ENCODE peak calls at places on chromosomes 11 and 22, in eight cellular contexts. S, N, R, D, H, Z, B and G are unnamed samples.

GRCh38 chr22:36808611-36809344 is 8.1 kb downstream of the PVALB start:
- DNase-seq in Z (no peak), N (no peak), B (no peak), S (peak), D (no peak), R (no peak), H (no peak), G (no peak)

GRCh38 chr11:75553182-75553581 is 8.9 kb upstream of the SERPINH1 start:
- DNase-seq in D (no peak), Z (no peak), H (no peak), B (no peak), S (no peak), R (no peak), N (no peak), G (no peak)

GRCh38 chr11:95886462-95886861 is 37.4 kb downstream of the MTMR2 start:
- DNase-seq in B (no peak), H (no peak), Z (no peak), D (no peak), N (no peak), R (no peak), S (no peak), G (no peak)

GRCh38 chr11:121418625-121419114 is 33.4 kb upstream of the SORL1 start:
- DNase-seq in S (peak), R (peak), D (peak), H (no peak), N (peak), Z (no peak), B (peak), G (no peak)

GRCh38 chr11:121426476-121427454 is 25.3 kb upstream of the SORL1 start:
- DNase-seq in R (no peak), D (peak), B (peak), H (no peak), Z (peak), S (no peak), N (peak), G (no peak)

GRCh38 chr11:101817536-101817935 is 97.3 kb upstream of the CEP126 start:
- DNase-seq in S (no peak), N (no peak), B (no peak), D (no peak), Z (no peak), R (no peak), H (no peak), G (no peak)

GRCh38 chr11:45079567-45079942 is 66.9 kb upstream of the PRDM11 start:
- DNase-seq in H (no peak), B (no peak), R (no peak), Z (no peak), S (no peak), D (no peak), N (no peak), G (no peak)

GRCh38 chr11:66189031-66189745 is 79.3 kb upstream of the RAB1B start:
- DNase-seq in S (no peak), Z (no peak), R (no peak), H (no peak), D (no peak), N (no peak), B (no peak), G (no peak)

GRCh38 chr22:46734830-46735453 is 3.1 kb downstream of the CERK start:
- DNase-seq in N (peak), D (peak), R (peak), H (no peak), S (peak), Z (peak), B (peak), G (no peak)

GRCh38 chr11:116373107-116373506 is 399.7 kb downstream of the BUD13 start:
- DNase-seq in S (no peak), D (no peak), B (no peak), H (no peak), N (no peak), Z (peak), R (no peak), G (no peak)

GRCh38 chr11:20671856-20672546 is 2.6 kb downstream of the NELL1 start:
- DNase-seq in R (no peak), D (no peak), S (peak), B (no peak), Z (no peak), N (no peak), H (no peak), G (peak)

GRCh38 chr11:3853935-3854659 is 1.4 kb upstream of the STIM1 start:
- DNase-seq in D (peak), N (peak), B (peak), H (no peak), S (peak), R (peak), Z (peak), G (no peak)

GRCh38 chr22:49290711-49291110 is 537.0 kb downstream of the BRD1 start:
- DNase-seq in R (no peak), D (no peak), Z (peak), B (no peak), S (no peak), N (no peak), H (no peak), G (no peak)

GRCh38 chr22:24184057-24184798 is 2.9 kb downstream of the SUSD2 start:
- DNase-seq in D (no peak), H (no peak), B (no peak), Z (no peak), R (no peak), N (no peak), S (no peak), G (no peak)

GRCh38 chr11:34840736-34841386 is 75.3 kb downstream of the APIP start:
- DNase-seq in Z (no peak), R (no peak), H (no peak), S (peak), D (peak), B (peak), N (peak), G (peak)

GRCh38 chr11:123305601-123306000 is 110.6 kb upstream of the CLMP start:
- DNase-seq in Z (no peak), R (no peak), D (no peak), H (no peak), B (no peak), N (no peak), S (no peak), G (no peak)

GRCh38 chr11:100980156-100980555 is 149.5 kb downstream of the PGR start:
- DNase-seq in S (no peak), Z (no peak), R (no peak), D (no peak), N (no peak), H (peak), B (no peak), G (no peak)